ENCODE peak calls at places on chromosome 15, in six cellular contexts. Q is HFF-Myc; R is adipocyte; N is upper lobe of right lung; V is CD4-positive, CD25-positive, alpha-beta regulatory T cell; P is HAP-1. M is an unnamed sample.

GRCh38 chr15:84736375-84736774 is 12.0 kb upstream of the ZNF592 start:
- DNase-seq in Q (no peak), V (peak), R (no peak), P (no peak), N (no peak), M (peak)

GRCh38 chr15:48855501-48856440 is 22.2 kb upstream of the EID1 start:
- DNase-seq in N (no peak), P (peak), Q (no peak), V (no peak), R (peak), M (no peak)

GRCh38 chr15:74573987-74574386 is 33.0 kb downstream of the ARID3B start:
- DNase-seq in V (no peak), R (no peak), Q (no peak), P (no peak), N (no peak), M (no peak)

GRCh38 chr15:76185716-76186115 is 125.6 kb downstream of the ETFA start:
- DNase-seq in Q (no peak), V (no peak), N (no peak), R (peak), P (peak), M (peak)

GRCh38 chr15:48550822-48551525 is 94.5 kb downstream of the FBN1 start:
- DNase-seq in R (no peak), V (no peak), Q (no peak), N (no peak), P (no peak), M (no peak)

GRCh38 chr15:57654136-57654845 is 52.2 kb upstream of the POLR2M start:
- DNase-seq in R (peak), P (no peak), V (no peak), Q (no peak), N (no peak), M (no peak)

GRCh38 chr15:63050737-63051700 is 8.5 kb downstream of the TPM1 start:
- DNase-seq in Q (no peak), P (no peak), N (no peak), V (no peak), R (no peak), M (no peak)

GRCh38 chr15:44492040-44492439 is 44.9 kb upstream of the EIF3J start:
- DNase-seq in Q (no peak), R (no peak), N (no peak), V (no peak), P (no peak), M (no peak)

GRCh38 chr15:47586653-47587224 is 130.6 kb upstream of the SEMA6D start:
- DNase-seq in P (no peak), R (no peak), V (no peak), N (no peak), Q (no peak), M (no peak)

GRCh38 chr15:30929064-30929669 is 25.5 kb downstream of the FAN1 start:
- DNase-seq in V (no peak), R (no peak), Q (no peak), N (no peak), P (no peak), M (no peak)

GRCh38 chr15:95086543-95087252 is 855.3 kb downstream of the MCTP2 start:
- DNase-seq in Q (peak), P (no peak), V (no peak), R (peak), N (no peak), M (no peak)

GRCh38 chr15:77633134-77633912 is 611 bp upstream of the LINGO1 start:
- DNase-seq in Q (peak), P (peak), R (peak), V (no peak), N (peak), M (peak)
- H3K4me3 ChIP-seq in Q (peak), P (peak), R (peak), V (no peak), N (peak), M (peak)

GRCh38 chr15:101615986-101616848 is 36.0 kb downstream of the TM2D3 start:
- DNase-seq in R (peak), N (no peak), Q (peak), P (peak), V (no peak), M (no peak)
- H3K4me3 ChIP-seq in R (peak), N (peak), Q (no peak), P (no peak), V (no peak), M (no peak)

DNA sequence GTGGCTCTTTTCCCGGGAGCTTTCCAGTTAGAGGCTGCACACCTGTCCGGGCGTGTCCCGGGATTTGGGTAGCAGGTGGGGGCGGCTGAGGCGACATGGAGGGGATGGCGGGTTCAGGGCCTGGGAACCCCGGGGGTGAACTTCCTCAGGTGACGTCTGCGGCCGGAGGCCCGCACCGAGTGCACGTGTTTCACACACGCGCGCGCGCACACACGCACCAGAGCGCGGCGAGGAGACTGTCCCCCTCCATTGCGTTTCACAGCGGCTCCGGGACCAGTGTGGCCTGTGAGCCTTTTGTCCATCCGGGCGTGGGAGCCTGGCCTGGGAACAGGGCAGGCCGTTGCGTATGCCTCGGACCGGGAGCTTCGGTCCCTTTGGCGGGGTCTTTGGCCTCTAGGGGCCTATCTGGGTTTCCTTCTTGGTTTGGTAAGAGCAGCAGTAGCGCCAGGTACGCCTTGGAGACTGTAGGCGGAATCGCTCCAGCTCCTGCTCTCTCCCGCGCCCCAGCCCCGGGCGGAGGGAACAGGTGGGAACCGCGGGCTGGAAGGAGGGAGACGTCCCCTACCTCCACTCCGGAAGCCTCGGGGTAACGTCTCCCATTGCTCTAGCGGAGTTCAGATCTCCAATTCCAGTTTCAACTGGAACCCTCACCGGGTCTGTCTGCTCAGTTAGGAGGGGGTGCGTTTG is 220.0 kb downstream of the MEIS2 start:
- DNase-seq in V (no peak), P (no peak), N (no peak), Q (no peak), R (no peak), M (no peak)
- H3K4me3 ChIP-seq in V (no peak), P (no peak), N (no peak), Q (no peak), R (no peak), M (no peak)

GRCh38 chr15:101277943-101278564 is 769 bp upstream of the SELENOS start:
- DNase-seq in R (no peak), N (no peak), P (no peak), V (no peak), Q (no peak), M (no peak)
- H3K4me3 ChIP-seq in R (peak), N (peak), P (peak), V (peak), Q (peak), M (peak)

GRCh38 chr15:90104551-90104950 is 2.3 kb upstream of the IDH2 start:
- DNase-seq in N (no peak), Q (no peak), P (no peak), R (no peak), V (no peak), M (no peak)
- H3K4me3 ChIP-seq in N (no peak), Q (no peak), P (no peak), R (no peak), V (no peak), M (no peak)

GRCh38 chr15:66565141-66565595 is 630 bp downstream of the LCTL start:
- DNase-seq in R (no peak), P (peak), N (peak), V (no peak), Q (no peak), M (no peak)
- H3K4me3 ChIP-seq in R (no peak), P (no peak), N (no peak), V (no peak), Q (no peak), M (no peak)

DNA sequence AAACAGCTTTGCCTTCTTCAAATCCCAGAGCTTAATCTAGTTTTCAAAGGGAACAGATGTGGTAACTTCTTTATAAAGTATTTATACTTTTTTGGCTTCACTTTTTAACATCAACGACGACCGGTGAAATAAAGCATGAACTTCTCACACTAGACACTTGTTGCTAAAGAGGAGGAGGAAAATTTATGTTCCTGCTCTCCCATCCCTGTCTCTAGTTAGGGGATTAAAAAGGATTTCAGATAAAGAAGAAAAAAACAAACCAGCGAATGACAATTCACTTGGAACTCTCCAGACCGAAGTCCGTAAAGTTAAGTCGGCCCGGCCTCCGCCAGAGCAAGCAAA is 672 bp downstream of the NEDD4 start:
- DNase-seq in Q (no peak), R (no peak), N (no peak), P (no peak), V (no peak), M (no peak)
- H3K4me3 ChIP-seq in Q (peak), R (peak), N (peak), P (peak), V (peak), M (peak)

DNA sequence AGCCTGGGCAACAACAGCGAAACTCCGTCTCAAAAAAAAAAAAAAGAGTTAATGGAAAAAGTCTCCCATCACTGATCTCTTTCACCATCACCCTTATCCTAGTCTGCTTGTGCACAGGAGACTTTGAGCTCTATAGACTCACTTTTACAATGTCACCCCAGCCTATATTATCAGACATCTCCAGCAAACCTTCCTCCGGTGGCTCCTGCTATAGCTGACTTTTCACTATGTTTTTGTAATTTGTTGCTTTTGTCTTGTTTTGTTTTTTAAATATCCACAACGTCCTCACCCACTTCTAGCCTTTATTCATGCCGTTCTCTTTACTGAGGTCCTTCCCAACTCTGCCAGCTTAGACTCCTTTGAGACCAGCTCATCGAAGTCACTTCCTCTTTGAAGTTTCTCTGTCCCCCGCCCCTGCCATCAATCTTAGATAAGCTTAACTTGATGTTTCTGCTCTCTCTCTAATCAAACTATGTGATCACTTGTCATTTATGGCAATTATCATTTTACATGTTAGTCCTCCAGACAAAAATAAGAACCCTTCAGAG is 82.7 kb upstream of the CHD2 start:
- DNase-seq in N (no peak), Q (no peak), P (no peak), V (no peak), R (no peak), M (no peak)
- H3K4me3 ChIP-seq in N (no peak), Q (no peak), P (no peak), V (peak), R (no peak), M (no peak)

DNA sequence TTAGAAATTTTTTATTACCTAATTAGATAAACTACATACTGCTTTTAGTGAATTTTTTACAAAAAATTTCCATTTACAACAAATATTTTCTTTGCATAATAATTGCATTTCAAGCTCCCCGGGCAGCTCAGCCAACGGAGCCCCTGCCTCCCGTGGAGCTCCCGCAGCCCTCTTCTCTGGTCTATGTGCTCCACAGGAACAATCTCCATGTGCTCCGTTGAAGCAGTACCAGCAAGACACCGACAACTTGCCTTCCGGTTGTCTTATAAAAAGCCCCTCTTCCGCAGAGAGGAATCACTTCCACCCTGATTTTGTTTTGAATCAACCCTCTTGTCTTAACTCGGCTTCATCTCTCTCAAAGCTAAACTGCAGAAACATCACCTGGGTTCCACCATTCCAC is 46.9 kb upstream of the CHD2 start:
- DNase-seq in N (no peak), V (no peak), P (no peak), R (no peak), Q (no peak), M (no peak)
- H3K4me3 ChIP-seq in N (no peak), V (no peak), P (no peak), R (no peak), Q (no peak), M (no peak)